ENCODE peak calls at places on chromosome 12, in seven cellular contexts. One of them, this sample, is unnamed.

GRCh38 chr12:76428117-76428516 is 79.9 kb upstream of the BBS10 start:
- DNase-seq in NCI-H1048: no peak
- DNase-seq in NCI-H774: no peak
- DNase-seq in upper lobe of right lung: no peak
- DNase-seq in right atrium auricular region: no peak
- DNase-seq in dermis microvascular lymphatic vessel endothelial cell: no peak
- DNase-seq in effector CD4-positive, alpha-beta T cell: no peak
- DNase-seq in this sample: no peak

GRCh38 chr12:67714648-67715047 is 66.1 kb downstream of the DYRK2 start:
- DNase-seq in NCI-H1048: no peak
- DNase-seq in NCI-H774: peak
- DNase-seq in upper lobe of right lung: no peak
- DNase-seq in right atrium auricular region: no peak
- DNase-seq in dermis microvascular lymphatic vessel endothelial cell: no peak
- DNase-seq in effector CD4-positive, alpha-beta T cell: no peak
- DNase-seq in this sample: peak

GRCh38 chr12:68479832-68480291 is 130.8 kb upstream of the RAP1B start:
- DNase-seq in NCI-H1048: no peak
- DNase-seq in NCI-H774: no peak
- DNase-seq in upper lobe of right lung: no peak
- DNase-seq in right atrium auricular region: no peak
- DNase-seq in dermis microvascular lymphatic vessel endothelial cell: peak
- DNase-seq in effector CD4-positive, alpha-beta T cell: no peak
- DNase-seq in this sample: no peak

GRCh38 chr12:97503073-97503472 is 40.5 kb downstream of the RMST start:
- DNase-seq in NCI-H1048: no peak
- DNase-seq in NCI-H774: no peak
- DNase-seq in upper lobe of right lung: no peak
- DNase-seq in right atrium auricular region: no peak
- DNase-seq in dermis microvascular lymphatic vessel endothelial cell: no peak
- DNase-seq in effector CD4-positive, alpha-beta T cell: no peak
- DNase-seq in this sample: no peak

GRCh38 chr12:86331012-86331411 is 74.8 kb upstream of the MGAT4C start:
- DNase-seq in NCI-H1048: no peak
- DNase-seq in NCI-H774: no peak
- DNase-seq in upper lobe of right lung: no peak
- DNase-seq in right atrium auricular region: no peak
- DNase-seq in dermis microvascular lymphatic vessel endothelial cell: peak
- DNase-seq in effector CD4-positive, alpha-beta T cell: no peak
- DNase-seq in this sample: no peak

GRCh38 chr12:61348871-61349270 is 911.3 kb upstream of the USP15 start:
- DNase-seq in NCI-H1048: no peak
- DNase-seq in NCI-H774: no peak
- DNase-seq in upper lobe of right lung: no peak
- DNase-seq in right atrium auricular region: no peak
- DNase-seq in dermis microvascular lymphatic vessel endothelial cell: no peak
- DNase-seq in effector CD4-positive, alpha-beta T cell: no peak
- DNase-seq in this sample: no peak

GRCh38 chr12:12630850-12631249 is 19.2 kb downstream of the CREBL2 start:
- DNase-seq in NCI-H1048: no peak
- DNase-seq in NCI-H774: no peak
- DNase-seq in upper lobe of right lung: no peak
- DNase-seq in right atrium auricular region: no peak
- DNase-seq in dermis microvascular lymphatic vessel endothelial cell: no peak
- DNase-seq in effector CD4-positive, alpha-beta T cell: no peak
- DNase-seq in this sample: no peak

GRCh38 chr12:131808744-131809371 is 19.3 kb upstream of the MMP17 start:
- DNase-seq in NCI-H1048: no peak
- DNase-seq in NCI-H774: no peak
- DNase-seq in upper lobe of right lung: no peak
- DNase-seq in right atrium auricular region: no peak
- DNase-seq in dermis microvascular lymphatic vessel endothelial cell: peak
- DNase-seq in effector CD4-positive, alpha-beta T cell: no peak
- DNase-seq in this sample: no peak